ENCODE peak calls at places on chromosomes 3 and 15, in six cellular contexts. One of them, this sample, is unnamed.

GRCh38 chr15:39924437-39924836 is 4.4 kb upstream of the GPR176 start:
- DNase-seq in HepG2: no peak
- DNase-seq in A549: no peak
- DNase-seq in K562: no peak
- DNase-seq in SK-N-SH: no peak
- DNase-seq in H1: no peak
- DNase-seq in this sample: no peak

GRCh38 chr3:185677146-185677829 is 91.2 kb downstream of the SENP2 start:
- DNase-seq in HepG2: peak; percentile 56
- DNase-seq in A549: peak; percentile 62
- DNase-seq in K562: peak; percentile 68
- DNase-seq in SK-N-SH: peak; percentile 56
- DNase-seq in H1: no peak
- DNase-seq in this sample: peak; percentile 77

GRCh38 chr15:45402955-45403892 is 24.9 kb upstream of the GATM start:
- DNase-seq in HepG2: no peak
- DNase-seq in A549: peak; percentile 15
- DNase-seq in K562: peak; percentile 59
- DNase-seq in SK-N-SH: peak; percentile 70
- DNase-seq in H1: no peak
- DNase-seq in this sample: peak; percentile 59

GRCh38 chr15:88018865-88019626 is 237.5 kb downstream of the NTRK3 start:
- DNase-seq in HepG2: no peak
- DNase-seq in A549: no peak
- DNase-seq in K562: no peak
- DNase-seq in SK-N-SH: no peak
- DNase-seq in H1: no peak
- DNase-seq in this sample: no peak

GRCh38 chr3:13470894-13471574 is 9.1 kb upstream of the HDAC11 start:
- DNase-seq in HepG2: peak; percentile 96
- DNase-seq in A549: no peak
- DNase-seq in K562: no peak
- DNase-seq in SK-N-SH: no peak
- DNase-seq in H1: no peak
- DNase-seq in this sample: no peak

GRCh38 chr3:128496019-128496601 is 3.1 kb upstream of the GATA2 start:
- DNase-seq in HepG2: no peak
- DNase-seq in A549: no peak
- DNase-seq in K562: peak; percentile 29
- DNase-seq in SK-N-SH: no peak
- DNase-seq in H1: no peak
- DNase-seq in this sample: no peak

GRCh38 chr3:184345678-184346144 is 8.3 kb downstream of the FAM131A start:
- DNase-seq in HepG2: peak; percentile 84
- DNase-seq in A549: peak; percentile 72
- DNase-seq in K562: peak; percentile 88
- DNase-seq in SK-N-SH: peak; percentile 73
- DNase-seq in H1: no peak
- DNase-seq in this sample: peak; percentile 50

GRCh38 chr3:87158823-87159222 is 68.3 kb upstream of the CHMP2B start:
- DNase-seq in HepG2: no peak
- DNase-seq in A549: no peak
- DNase-seq in K562: no peak
- DNase-seq in SK-N-SH: no peak
- DNase-seq in H1: no peak
- DNase-seq in this sample: no peak

GRCh38 chr3:71537211-71537611 is 46.3 kb downstream of the FOXP1 start:
- DNase-seq in HepG2: no peak
- DNase-seq in A549: peak; percentile 55
- DNase-seq in K562: no peak
- DNase-seq in SK-N-SH: no peak
- DNase-seq in H1: no peak
- DNase-seq in this sample: peak; percentile 96

GRCh38 chr3:159146856-159147255 is 345.0 kb downstream of the MFSD1 start:
- DNase-seq in HepG2: no peak
- DNase-seq in A549: no peak
- DNase-seq in K562: no peak
- DNase-seq in SK-N-SH: no peak
- DNase-seq in H1: no peak
- DNase-seq in this sample: no peak

GRCh38 chr15:92149029-92149428 is 244.7 kb upstream of the ST8SIA2 start:
- DNase-seq in HepG2: no peak
- DNase-seq in A549: no peak
- DNase-seq in K562: no peak
- DNase-seq in SK-N-SH: peak; percentile 32
- DNase-seq in H1: no peak
- DNase-seq in this sample: peak; percentile 15

GRCh38 chr3:185421577-185422232 is 58.8 kb downstream of the MAP3K13 start:
- DNase-seq in HepG2: no peak
- DNase-seq in A549: no peak
- DNase-seq in K562: no peak
- DNase-seq in SK-N-SH: no peak
- DNase-seq in H1: no peak
- DNase-seq in this sample: no peak

GRCh38 chr3:53231532-53232511 is 24.0 kb downstream of the TKT start:
- DNase-seq in HepG2: no peak
- DNase-seq in A549: no peak
- DNase-seq in K562: no peak
- DNase-seq in SK-N-SH: peak; percentile 37
- DNase-seq in H1: no peak
- DNase-seq in this sample: no peak

GRCh38 chr3:23748398-23749110 is 57.2 kb upstream of the UBE2E1 start:
- DNase-seq in HepG2: no peak
- DNase-seq in A549: no peak
- DNase-seq in K562: no peak
- DNase-seq in SK-N-SH: no peak
- DNase-seq in H1: no peak
- DNase-seq in this sample: peak; percentile 89

GRCh38 chr3:160330690-160331089 is 68.3 kb downstream of the IFT80 start:
- DNase-seq in HepG2: no peak
- DNase-seq in A549: no peak
- DNase-seq in K562: no peak
- DNase-seq in SK-N-SH: no peak
- DNase-seq in H1: no peak
- DNase-seq in this sample: no peak

GRCh38 chr3:186264608-186265400 is 97.2 kb downstream of the DGKG start:
- DNase-seq in HepG2: no peak
- DNase-seq in A549: no peak
- DNase-seq in K562: no peak
- DNase-seq in SK-N-SH: no peak
- DNase-seq in H1: no peak
- DNase-seq in this sample: no peak

GRCh38 chr3:24985631-24986030 is 442.4 kb upstream of the RARB start:
- DNase-seq in HepG2: no peak
- DNase-seq in A549: no peak
- DNase-seq in K562: no peak
- DNase-seq in SK-N-SH: peak; percentile 28
- DNase-seq in H1: no peak
- DNase-seq in this sample: no peak

GRCh38 chr3:60025071-60026055 is 975.5 kb upstream of the CFAP20DC start:
- DNase-seq in HepG2: no peak
- DNase-seq in A549: no peak
- DNase-seq in K562: no peak
- DNase-seq in SK-N-SH: no peak
- DNase-seq in H1: no peak
- DNase-seq in this sample: no peak

GRCh38 chr3:160931474-160931873 is 173.7 kb downstream of the B3GALNT1 start:
- DNase-seq in HepG2: no peak
- DNase-seq in A549: no peak
- DNase-seq in K562: no peak
- DNase-seq in SK-N-SH: peak; percentile 32
- DNase-seq in H1: no peak
- DNase-seq in this sample: no peak

GRCh38 chr3:72887723-72888545 is at the start of gene GXYLT2:
- DNase-seq in HepG2: peak; percentile 48
- DNase-seq in A549: peak; percentile 58
- DNase-seq in K562: peak; percentile 76
- DNase-seq in SK-N-SH: peak; percentile 89
- DNase-seq in H1: peak; percentile 19
- DNase-seq in this sample: peak; percentile 71

GRCh38 chr3:13653631-13654279 is 104.8 kb downstream of the FBLN2 start:
- DNase-seq in HepG2: no peak
- DNase-seq in A549: no peak
- DNase-seq in K562: peak; percentile 16
- DNase-seq in SK-N-SH: no peak
- DNase-seq in H1: no peak
- DNase-seq in this sample: no peak

GRCh38 chr3:172061724-172062184 is 22.4 kb downstream of the FNDC3B start:
- DNase-seq in HepG2: peak; percentile 88
- DNase-seq in A549: no peak
- DNase-seq in K562: no peak
- DNase-seq in SK-N-SH: no peak
- DNase-seq in H1: no peak
- DNase-seq in this sample: peak; percentile 28

GRCh38 chr3:15535757-15536156 is 14.3 kb upstream of the COLQ start:
- DNase-seq in HepG2: no peak
- DNase-seq in A549: no peak
- DNase-seq in K562: no peak
- DNase-seq in SK-N-SH: no peak
- DNase-seq in H1: no peak
- DNase-seq in this sample: peak; percentile 15

GRCh38 chr3:170419301-170420087 is 826 bp downstream of the CLDN11 start:
- DNase-seq in HepG2: no peak
- DNase-seq in A549: no peak
- DNase-seq in K562: no peak
- DNase-seq in SK-N-SH: peak; percentile 32
- DNase-seq in H1: no peak
- DNase-seq in this sample: peak; percentile 41

GRCh38 chr3:188839187-188839695 is 332.5 kb upstream of the TPRG1 start:
- DNase-seq in HepG2: peak; percentile 98
- DNase-seq in A549: no peak
- DNase-seq in K562: no peak
- DNase-seq in SK-N-SH: no peak
- DNase-seq in H1: no peak
- DNase-seq in this sample: no peak

GRCh38 chr3:138360272-138361192 is 12.2 kb downstream of the MRAS start:
- DNase-seq in HepG2: no peak
- DNase-seq in A549: no peak
- DNase-seq in K562: no peak
- DNase-seq in SK-N-SH: no peak
- DNase-seq in H1: no peak
- DNase-seq in this sample: no peak

DNA sequence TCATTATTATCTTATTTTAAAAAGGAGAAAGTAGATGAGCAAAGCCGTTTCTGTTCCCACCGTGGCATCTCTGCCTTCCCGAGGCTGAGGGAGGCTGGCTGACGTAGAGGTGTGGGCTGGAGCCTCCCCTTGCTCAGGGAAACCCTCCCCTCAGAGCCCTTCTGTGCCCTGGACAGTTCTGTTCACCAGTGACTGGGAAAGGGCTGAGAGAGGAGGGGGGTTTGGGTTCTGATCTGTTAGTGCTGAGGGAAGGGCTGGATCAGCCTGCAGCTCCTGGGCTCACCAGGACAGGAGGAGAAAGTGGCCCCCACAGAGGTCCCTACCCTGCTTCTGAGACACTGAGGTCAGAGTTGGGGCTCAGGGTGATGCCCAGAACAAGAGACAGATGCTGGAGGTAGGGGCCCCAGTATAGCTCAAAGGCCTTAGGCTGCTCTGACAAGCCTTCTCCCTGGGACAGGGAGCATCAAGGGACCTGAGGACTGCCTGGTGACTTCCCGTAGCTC is 47.9 kb upstream of the SEC22A start:
- DNase-seq in HepG2: no peak
- DNase-seq in A549: no peak
- DNase-seq in K562: no peak
- DNase-seq in SK-N-SH: no peak
- DNase-seq in H1: no peak
- DNase-seq in this sample: no peak
- TF ChIP-seq RAD21 in HepG2: no peak
- TF ChIP-seq RAD21 in A549: no peak
- TF ChIP-seq RAD21 in K562: no peak
- TF ChIP-seq RAD21 in SK-N-SH: no peak
- TF ChIP-seq RAD21 in H1: no peak
- TF ChIP-seq RAD21 in this sample: no peak

GRCh38 chr15:48643776-48644497 is 1.6 kb downstream of the FBN1 start:
- DNase-seq in HepG2: no peak
- DNase-seq in A549: no peak
- DNase-seq in K562: no peak
- DNase-seq in SK-N-SH: no peak
- DNase-seq in H1: no peak
- DNase-seq in this sample: no peak
- TF ChIP-seq RAD21 in HepG2: no peak
- TF ChIP-seq RAD21 in A549: no peak
- TF ChIP-seq RAD21 in K562: no peak
- TF ChIP-seq RAD21 in SK-N-SH: no peak
- TF ChIP-seq RAD21 in H1: no peak
- TF ChIP-seq RAD21 in this sample: peak; percentile 13

DNA sequence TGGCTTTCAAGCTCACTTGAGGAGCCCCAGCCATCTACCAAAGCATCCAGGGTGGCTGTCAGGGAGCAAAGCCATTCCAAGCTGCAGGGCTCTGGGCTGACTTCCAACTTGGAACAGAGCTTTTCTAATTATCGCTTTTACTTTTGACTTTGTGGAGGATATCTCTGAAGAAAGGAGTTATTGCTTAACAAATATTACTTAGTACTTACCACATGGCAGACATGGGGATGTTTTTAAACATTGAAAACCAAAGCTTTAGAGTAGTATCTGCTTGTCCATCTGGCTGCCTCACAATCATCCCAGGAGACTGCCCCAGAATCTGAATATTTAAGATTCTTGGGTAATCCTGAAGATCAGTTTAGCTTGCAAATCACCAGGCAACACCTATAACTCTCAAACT is 8.9 kb downstream of the TAGLN3 start:
- DNase-seq in HepG2: no peak
- DNase-seq in A549: no peak
- DNase-seq in K562: no peak
- DNase-seq in SK-N-SH: no peak
- DNase-seq in H1: no peak
- DNase-seq in this sample: peak; percentile 50
- TF ChIP-seq RAD21 in HepG2: no peak
- TF ChIP-seq RAD21 in A549: no peak
- TF ChIP-seq RAD21 in K562: no peak
- TF ChIP-seq RAD21 in SK-N-SH: no peak
- TF ChIP-seq RAD21 in H1: no peak
- TF ChIP-seq RAD21 in this sample: no peak

GRCh38 chr15:31803388-31803884 is 226.9 kb upstream of the CHRNA7 start:
- DNase-seq in HepG2: no peak
- DNase-seq in A549: no peak
- DNase-seq in K562: no peak
- DNase-seq in SK-N-SH: no peak
- DNase-seq in H1: no peak
- DNase-seq in this sample: no peak
- TF ChIP-seq RAD21 in HepG2: no peak
- TF ChIP-seq RAD21 in A549: no peak
- TF ChIP-seq RAD21 in K562: no peak
- TF ChIP-seq RAD21 in SK-N-SH: no peak
- TF ChIP-seq RAD21 in H1: no peak
- TF ChIP-seq RAD21 in this sample: no peak

GRCh38 chr3:56613016-56613415 is 56.0 kb downstream of the CCDC66 start:
- DNase-seq in HepG2: no peak
- DNase-seq in A549: no peak
- DNase-seq in K562: no peak
- DNase-seq in SK-N-SH: no peak
- DNase-seq in H1: no peak
- DNase-seq in this sample: no peak
- TF ChIP-seq RAD21 in HepG2: no peak
- TF ChIP-seq RAD21 in A549: no peak
- TF ChIP-seq RAD21 in K562: no peak
- TF ChIP-seq RAD21 in SK-N-SH: no peak
- TF ChIP-seq RAD21 in H1: no peak
- TF ChIP-seq RAD21 in this sample: no peak

This sample was measured in IMR-90.